ENCODE peak calls at places on chromosome 1, in nine cellular contexts. One of them, this sample, is unnamed.

GRCh38 chr1:40932004-40932403 is 47.5 kb upstream of the CTPS1 start:
- DNase-seq in NCI-H2081: no peak
- DNase-seq in activated CD4-positive, alpha-beta T cell treated with anti-CD3 and anti-CD28 coated beads, Interleukin-2, amount 50 U/mL, for 1 hour: no peak
- DNase-seq in Daoy: no peak
- DNase-seq in HTR-8/SVneo: no peak
- DNase-seq in AG20443: no peak
- DNase-seq in NCI-H2107: no peak
- DNase-seq in fibroblast of the aortic adventitia: no peak
- DNase-seq in astrocyte of the cerebellum: no peak
- DNase-seq in this sample: no peak

GRCh38 chr1:70483342-70483741 is 72.3 kb downstream of the CTH start:
- DNase-seq in NCI-H2081: no peak
- DNase-seq in activated CD4-positive, alpha-beta T cell treated with anti-CD3 and anti-CD28 coated beads, Interleukin-2, amount 50 U/mL, for 1 hour: no peak
- DNase-seq in Daoy: no peak
- DNase-seq in HTR-8/SVneo: no peak
- DNase-seq in AG20443: no peak
- DNase-seq in NCI-H2107: no peak
- DNase-seq in fibroblast of the aortic adventitia: no peak
- DNase-seq in astrocyte of the cerebellum: no peak
- DNase-seq in this sample: no peak

GRCh38 chr1:245512980-245513578 is 358.3 kb downstream of the KIF26B start:
- DNase-seq in NCI-H2081: peak; percentile 34
- DNase-seq in activated CD4-positive, alpha-beta T cell treated with anti-CD3 and anti-CD28 coated beads, Interleukin-2, amount 50 U/mL, for 1 hour: no peak
- DNase-seq in Daoy: peak; percentile 51
- DNase-seq in HTR-8/SVneo: no peak
- DNase-seq in AG20443: peak; percentile 84
- DNase-seq in NCI-H2107: peak; percentile 68
- DNase-seq in fibroblast of the aortic adventitia: peak; percentile 42
- DNase-seq in astrocyte of the cerebellum: no peak
- DNase-seq in this sample: no peak

GRCh38 chr1:245298781-245299180 is 144.0 kb downstream of the KIF26B start:
- DNase-seq in NCI-H2081: no peak
- DNase-seq in activated CD4-positive, alpha-beta T cell treated with anti-CD3 and anti-CD28 coated beads, Interleukin-2, amount 50 U/mL, for 1 hour: no peak
- DNase-seq in Daoy: no peak
- DNase-seq in HTR-8/SVneo: no peak
- DNase-seq in AG20443: peak; percentile 85
- DNase-seq in NCI-H2107: no peak
- DNase-seq in fibroblast of the aortic adventitia: peak; percentile 82
- DNase-seq in astrocyte of the cerebellum: peak; percentile 81
- DNase-seq in this sample: peak; percentile 24

GRCh38 chr1:56569661-56570060 is 9.7 kb downstream of the PLPP3 start:
- DNase-seq in NCI-H2081: no peak
- DNase-seq in activated CD4-positive, alpha-beta T cell treated with anti-CD3 and anti-CD28 coated beads, Interleukin-2, amount 50 U/mL, for 1 hour: no peak
- DNase-seq in Daoy: no peak
- DNase-seq in HTR-8/SVneo: no peak
- DNase-seq in AG20443: no peak
- DNase-seq in NCI-H2107: no peak
- DNase-seq in fibroblast of the aortic adventitia: peak; percentile 11
- DNase-seq in astrocyte of the cerebellum: no peak
- DNase-seq in this sample: no peak

GRCh38 chr1:231423648-231424047 is 1.6 kb upstream of the EGLN1 start:
- DNase-seq in NCI-H2081: no peak
- DNase-seq in activated CD4-positive, alpha-beta T cell treated with anti-CD3 and anti-CD28 coated beads, Interleukin-2, amount 50 U/mL, for 1 hour: no peak
- DNase-seq in Daoy: no peak
- DNase-seq in HTR-8/SVneo: no peak
- DNase-seq in AG20443: no peak
- DNase-seq in NCI-H2107: no peak
- DNase-seq in fibroblast of the aortic adventitia: no peak
- DNase-seq in astrocyte of the cerebellum: no peak
- DNase-seq in this sample: no peak

GRCh38 chr1:211359876-211360275 is 33.2 kb downstream of the TRAF5 start:
- DNase-seq in NCI-H2081: no peak
- DNase-seq in activated CD4-positive, alpha-beta T cell treated with anti-CD3 and anti-CD28 coated beads, Interleukin-2, amount 50 U/mL, for 1 hour: no peak
- DNase-seq in Daoy: no peak
- DNase-seq in HTR-8/SVneo: no peak
- DNase-seq in AG20443: no peak
- DNase-seq in NCI-H2107: no peak
- DNase-seq in fibroblast of the aortic adventitia: no peak
- DNase-seq in astrocyte of the cerebellum: peak; percentile 39
- DNase-seq in this sample: peak; percentile 53

GRCh38 chr1:35605071-35605881 is 32.2 kb downstream of the TFAP2E start:
- DNase-seq in NCI-H2081: no peak
- DNase-seq in activated CD4-positive, alpha-beta T cell treated with anti-CD3 and anti-CD28 coated beads, Interleukin-2, amount 50 U/mL, for 1 hour: no peak
- DNase-seq in Daoy: no peak
- DNase-seq in HTR-8/SVneo: no peak
- DNase-seq in AG20443: no peak
- DNase-seq in NCI-H2107: no peak
- DNase-seq in fibroblast of the aortic adventitia: no peak
- DNase-seq in astrocyte of the cerebellum: peak; percentile 55
- DNase-seq in this sample: no peak

GRCh38 chr1:180415985-180416633 is 86.3 kb downstream of the ACBD6 start:
- DNase-seq in NCI-H2081: peak; percentile 67
- DNase-seq in activated CD4-positive, alpha-beta T cell treated with anti-CD3 and anti-CD28 coated beads, Interleukin-2, amount 50 U/mL, for 1 hour: no peak
- DNase-seq in Daoy: peak; percentile 4
- DNase-seq in HTR-8/SVneo: peak; percentile 49
- DNase-seq in AG20443: peak; percentile 26
- DNase-seq in NCI-H2107: peak; percentile 44
- DNase-seq in fibroblast of the aortic adventitia: peak; percentile 64
- DNase-seq in astrocyte of the cerebellum: peak; percentile 12
- DNase-seq in this sample: peak; percentile 8

GRCh38 chr1:153599847-153600246 is 13.1 kb downstream of the S100A16 start:
- DNase-seq in NCI-H2081: no peak
- DNase-seq in activated CD4-positive, alpha-beta T cell treated with anti-CD3 and anti-CD28 coated beads, Interleukin-2, amount 50 U/mL, for 1 hour: no peak
- DNase-seq in Daoy: no peak
- DNase-seq in HTR-8/SVneo: no peak
- DNase-seq in AG20443: no peak
- DNase-seq in NCI-H2107: no peak
- DNase-seq in fibroblast of the aortic adventitia: no peak
- DNase-seq in astrocyte of the cerebellum: no peak
- DNase-seq in this sample: no peak

GRCh38 chr1:85344256-85344694 is 67.8 kb upstream of the BCL10 start:
- DNase-seq in NCI-H2081: no peak
- DNase-seq in activated CD4-positive, alpha-beta T cell treated with anti-CD3 and anti-CD28 coated beads, Interleukin-2, amount 50 U/mL, for 1 hour: no peak
- DNase-seq in Daoy: peak; percentile 91
- DNase-seq in HTR-8/SVneo: no peak
- DNase-seq in AG20443: peak; percentile 64
- DNase-seq in NCI-H2107: no peak
- DNase-seq in fibroblast of the aortic adventitia: peak; percentile 56
- DNase-seq in astrocyte of the cerebellum: no peak
- DNase-seq in this sample: peak; percentile 43

GRCh38 chr1:107141491-107142369 is 891 bp downstream of the NTNG1 start:
- DNase-seq in NCI-H2081: peak; percentile 24
- DNase-seq in activated CD4-positive, alpha-beta T cell treated with anti-CD3 and anti-CD28 coated beads, Interleukin-2, amount 50 U/mL, for 1 hour: no peak
- DNase-seq in Daoy: peak; percentile 47
- DNase-seq in HTR-8/SVneo: no peak
- DNase-seq in AG20443: peak; percentile 42
- DNase-seq in NCI-H2107: no peak
- DNase-seq in fibroblast of the aortic adventitia: peak; percentile 81
- DNase-seq in astrocyte of the cerebellum: peak; percentile 58
- DNase-seq in this sample: peak; percentile 64

GRCh38 chr1:180206581-180206980 is 23.5 kb upstream of the LHX4 start:
- DNase-seq in NCI-H2081: no peak
- DNase-seq in activated CD4-positive, alpha-beta T cell treated with anti-CD3 and anti-CD28 coated beads, Interleukin-2, amount 50 U/mL, for 1 hour: no peak
- DNase-seq in Daoy: no peak
- DNase-seq in HTR-8/SVneo: no peak
- DNase-seq in AG20443: no peak
- DNase-seq in NCI-H2107: no peak
- DNase-seq in fibroblast of the aortic adventitia: no peak
- DNase-seq in astrocyte of the cerebellum: no peak
- DNase-seq in this sample: no peak

GRCh38 chr1:23548704-23549143 is 10.6 kb downstream of the ID3 start:
- DNase-seq in NCI-H2081: no peak
- DNase-seq in activated CD4-positive, alpha-beta T cell treated with anti-CD3 and anti-CD28 coated beads, Interleukin-2, amount 50 U/mL, for 1 hour: no peak
- DNase-seq in Daoy: no peak
- DNase-seq in HTR-8/SVneo: no peak
- DNase-seq in AG20443: peak; percentile 52
- DNase-seq in NCI-H2107: no peak
- DNase-seq in fibroblast of the aortic adventitia: peak; percentile 50
- DNase-seq in astrocyte of the cerebellum: no peak
- DNase-seq in this sample: no peak

GRCh38 chr1:29121516-29121937 is 2.2 kb downstream of the TMEM200B start:
- DNase-seq in NCI-H2081: no peak
- DNase-seq in activated CD4-positive, alpha-beta T cell treated with anti-CD3 and anti-CD28 coated beads, Interleukin-2, amount 50 U/mL, for 1 hour: no peak
- DNase-seq in Daoy: no peak
- DNase-seq in HTR-8/SVneo: no peak
- DNase-seq in AG20443: peak; percentile 34
- DNase-seq in NCI-H2107: no peak
- DNase-seq in fibroblast of the aortic adventitia: no peak
- DNase-seq in astrocyte of the cerebellum: no peak
- DNase-seq in this sample: no peak

GRCh38 chr1:100328133-100328532 is 24.2 kb upstream of the CDC14A start:
- DNase-seq in NCI-H2081: no peak
- DNase-seq in activated CD4-positive, alpha-beta T cell treated with anti-CD3 and anti-CD28 coated beads, Interleukin-2, amount 50 U/mL, for 1 hour: no peak
- DNase-seq in Daoy: no peak
- DNase-seq in HTR-8/SVneo: no peak
- DNase-seq in AG20443: no peak
- DNase-seq in NCI-H2107: no peak
- DNase-seq in fibroblast of the aortic adventitia: no peak
- DNase-seq in astrocyte of the cerebellum: no peak
- DNase-seq in this sample: no peak

GRCh38 chr1:216653001-216653400 is 70.2 kb downstream of the ESRRG start:
- DNase-seq in NCI-H2081: no peak
- DNase-seq in activated CD4-positive, alpha-beta T cell treated with anti-CD3 and anti-CD28 coated beads, Interleukin-2, amount 50 U/mL, for 1 hour: no peak
- DNase-seq in Daoy: no peak
- DNase-seq in HTR-8/SVneo: no peak
- DNase-seq in AG20443: no peak
- DNase-seq in NCI-H2107: no peak
- DNase-seq in fibroblast of the aortic adventitia: no peak
- DNase-seq in astrocyte of the cerebellum: no peak
- DNase-seq in this sample: no peak